ENCODE peak calls at places on chromosomes 2 and 18, in seven cellular contexts. A, E, R, D, J, V and U are unnamed samples.

GRCh38 chr2:67135201-67135600 is 261.9 kb upstream of the ETAA1 start:
- DNase-seq in V (no peak), J (no peak), R (no peak), D (no peak), E (no peak), A (no peak), U (peak)

GRCh38 chr2:30402441-30403182 is 44.4 kb upstream of the LCLAT1 start:
- DNase-seq in D (no peak), V (no peak), R (no peak), J (no peak), A (no peak), E (no peak), U (no peak)

GRCh38 chr2:74003494-74004211 is 18.9 kb downstream of the TET3 start:
- DNase-seq in A (peak), V (no peak), D (no peak), J (peak), R (no peak), E (peak), U (peak)

GRCh38 chr2:220553150-220553549 is 925.7 kb downstream of the SLC4A3 start:
- DNase-seq in V (no peak), D (no peak), A (no peak), R (no peak), J (no peak), E (no peak), U (no peak)

GRCh38 chr2:41922177-41922576 is 125.6 kb upstream of the PKDCC start:
- DNase-seq in E (no peak), V (peak), J (no peak), R (no peak), D (no peak), A (no peak), U (no peak)

GRCh38 chr2:98297817-98298684 is 48.2 kb upstream of the CNGA3 start:
- DNase-seq in A (peak), R (no peak), V (no peak), E (no peak), J (no peak), D (no peak), U (no peak)

GRCh38 chr18:9643549-9643948 is 29.2 kb upstream of the PPP4R1 start:
- DNase-seq in V (no peak), D (no peak), R (no peak), A (peak), E (no peak), J (no peak), U (no peak)

GRCh38 chr2:62050456-62051045 is 145.1 kb downstream of the COMMD1 start:
- DNase-seq in A (peak), V (no peak), E (no peak), R (no peak), J (no peak), D (no peak), U (no peak)

GRCh38 chr18:27887711-27888495 is 289.0 kb downstream of the CDH2 start:
- DNase-seq in E (no peak), R (no peak), D (no peak), J (no peak), V (no peak), A (no peak), U (no peak)

GRCh38 chr2:199851886-199852285 is 894 bp upstream of the FTCDNL1 start:
- DNase-seq in J (no peak), A (no peak), E (peak), V (no peak), D (no peak), R (no peak), U (peak)